ENCODE peak calls at places on chromosomes 11 and 22, in seven cellular contexts. One of them, this sample, is unnamed.

GRCh38 chr11:86592047-86592564 is 80.3 kb downstream of the ME3 start:
- DNase-seq in colonic mucosa: no peak
- DNase-seq in kidney: no peak
- DNase-seq in fibroblast of lung: peak
- DNase-seq in Peyer's patch: no peak
- DNase-seq in foreskin fibroblast: peak
- DNase-seq in endodermal cell: no peak
- DNase-seq in this sample: no peak

GRCh38 chr11:62555464-62556092 is 9.0 kb upstream of the AHNAK start:
- DNase-seq in endodermal cell: no peak
- DNase-seq in colonic mucosa: no peak
- DNase-seq in kidney: peak
- DNase-seq in fibroblast of lung: peak
- DNase-seq in foreskin fibroblast: peak
- DNase-seq in Peyer's patch: peak
- DNase-seq in this sample: no peak

GRCh38 chr11:78929906-78930220 is 355.2 kb upstream of the NARS2 start:
- DNase-seq in fibroblast of lung: no peak
- DNase-seq in kidney: no peak
- DNase-seq in foreskin fibroblast: no peak
- DNase-seq in endodermal cell: no peak
- DNase-seq in colonic mucosa: no peak
- DNase-seq in Peyer's patch: no peak
- DNase-seq in this sample: no peak

GRCh38 chr11:58927393-58928081 is 11.8 kb upstream of the GLYATL1 start:
- DNase-seq in colonic mucosa: peak
- DNase-seq in endodermal cell: peak
- DNase-seq in Peyer's patch: no peak
- DNase-seq in foreskin fibroblast: peak
- DNase-seq in kidney: no peak
- DNase-seq in fibroblast of lung: peak
- DNase-seq in this sample: peak

GRCh38 chr11:95156916-95157568 is 67.4 kb downstream of the ENDOD1 start:
- DNase-seq in colonic mucosa: no peak
- DNase-seq in kidney: no peak
- DNase-seq in Peyer's patch: no peak
- DNase-seq in fibroblast of lung: no peak
- DNase-seq in endodermal cell: no peak
- DNase-seq in foreskin fibroblast: peak
- DNase-seq in this sample: no peak

GRCh38 chr22:21623402-21623970 is 6.3 kb downstream of the YDJC start:
- DNase-seq in foreskin fibroblast: no peak
- DNase-seq in kidney: no peak
- DNase-seq in endodermal cell: no peak
- DNase-seq in colonic mucosa: no peak
- DNase-seq in Peyer's patch: no peak
- DNase-seq in fibroblast of lung: no peak
- DNase-seq in this sample: peak

GRCh38 chr11:47992959-47993820 is 12.8 kb downstream of the PTPRJ start:
- DNase-seq in endodermal cell: no peak
- DNase-seq in foreskin fibroblast: peak
- DNase-seq in fibroblast of lung: peak
- DNase-seq in Peyer's patch: no peak
- DNase-seq in kidney: peak
- DNase-seq in colonic mucosa: no peak
- DNase-seq in this sample: no peak

GRCh38 chr11:6606471-6607189 is 3.1 kb downstream of the ILK start:
- DNase-seq in foreskin fibroblast: peak
- DNase-seq in endodermal cell: peak
- DNase-seq in Peyer's patch: peak
- DNase-seq in kidney: peak
- DNase-seq in fibroblast of lung: peak
- DNase-seq in colonic mucosa: peak
- DNase-seq in this sample: peak

GRCh38 chr22:45934659-45935341 is 42.2 kb downstream of the WNT7B start:
- DNase-seq in Peyer's patch: no peak
- DNase-seq in kidney: peak
- DNase-seq in colonic mucosa: no peak
- DNase-seq in fibroblast of lung: peak
- DNase-seq in foreskin fibroblast: peak
- DNase-seq in endodermal cell: no peak
- DNase-seq in this sample: no peak

GRCh38 chr11:15073361-15074205 is at the start of gene CALCB:
- DNase-seq in Peyer's patch: no peak
- DNase-seq in kidney: peak
- DNase-seq in fibroblast of lung: peak
- DNase-seq in endodermal cell: peak
- DNase-seq in colonic mucosa: no peak
- DNase-seq in foreskin fibroblast: peak
- DNase-seq in this sample: peak

GRCh38 chr22:17103351-17103750 is 17.8 kb downstream of the TMEM121B start:
- DNase-seq in colonic mucosa: no peak
- DNase-seq in foreskin fibroblast: no peak
- DNase-seq in Peyer's patch: no peak
- DNase-seq in kidney: no peak
- DNase-seq in fibroblast of lung: no peak
- DNase-seq in endodermal cell: no peak
- DNase-seq in this sample: no peak

GRCh38 chr22:17100621-17101020 is 15.8 kb downstream of the IL17RA start:
- DNase-seq in foreskin fibroblast: no peak
- DNase-seq in kidney: no peak
- DNase-seq in colonic mucosa: no peak
- DNase-seq in Peyer's patch: no peak
- DNase-seq in fibroblast of lung: no peak
- DNase-seq in endodermal cell: no peak
- DNase-seq in this sample: no peak

GRCh38 chr22:17104336-17104935 is 16.7 kb downstream of the TMEM121B start:
- DNase-seq in colonic mucosa: no peak
- DNase-seq in foreskin fibroblast: no peak
- DNase-seq in endodermal cell: no peak
- DNase-seq in kidney: no peak
- DNase-seq in fibroblast of lung: no peak
- DNase-seq in Peyer's patch: no peak
- DNase-seq in this sample: no peak

GRCh38 chr22:17101475-17102296 is 16.9 kb downstream of the IL17RA start:
- DNase-seq in fibroblast of lung: no peak
- DNase-seq in colonic mucosa: no peak
- DNase-seq in foreskin fibroblast: no peak
- DNase-seq in kidney: no peak
- DNase-seq in Peyer's patch: no peak
- DNase-seq in endodermal cell: no peak
- DNase-seq in this sample: no peak

GRCh38 chr22:17102297-17102667 is 17.5 kb downstream of the IL17RA start:
- DNase-seq in fibroblast of lung: no peak
- DNase-seq in colonic mucosa: no peak
- DNase-seq in Peyer's patch: no peak
- DNase-seq in endodermal cell: no peak
- DNase-seq in foreskin fibroblast: peak
- DNase-seq in kidney: no peak
- DNase-seq in this sample: no peak
- H3K4me3 ChIP-seq in fibroblast of lung: no peak
- H3K4me3 ChIP-seq in colonic mucosa: no peak
- H3K4me3 ChIP-seq in Peyer's patch: no peak
- H3K4me3 ChIP-seq in endodermal cell: no peak
- H3K4me3 ChIP-seq in foreskin fibroblast: no peak
- H3K4me3 ChIP-seq in kidney: no peak
- H3K4me3 ChIP-seq in this sample: no peak

GRCh38 chr11:124483422-124483821 is 37.9 kb upstream of the OR8B8 start:
- DNase-seq in Peyer's patch: no peak
- DNase-seq in foreskin fibroblast: no peak
- DNase-seq in kidney: no peak
- DNase-seq in fibroblast of lung: no peak
- DNase-seq in endodermal cell: no peak
- DNase-seq in colonic mucosa: no peak
- DNase-seq in this sample: no peak

GRCh38 chr11:124481365-124482323 is 36.1 kb upstream of the OR8B8 start:
- DNase-seq in colonic mucosa: no peak
- DNase-seq in kidney: no peak
- DNase-seq in fibroblast of lung: peak
- DNase-seq in Peyer's patch: no peak
- DNase-seq in endodermal cell: peak
- DNase-seq in foreskin fibroblast: peak
- DNase-seq in this sample: no peak

DNA sequence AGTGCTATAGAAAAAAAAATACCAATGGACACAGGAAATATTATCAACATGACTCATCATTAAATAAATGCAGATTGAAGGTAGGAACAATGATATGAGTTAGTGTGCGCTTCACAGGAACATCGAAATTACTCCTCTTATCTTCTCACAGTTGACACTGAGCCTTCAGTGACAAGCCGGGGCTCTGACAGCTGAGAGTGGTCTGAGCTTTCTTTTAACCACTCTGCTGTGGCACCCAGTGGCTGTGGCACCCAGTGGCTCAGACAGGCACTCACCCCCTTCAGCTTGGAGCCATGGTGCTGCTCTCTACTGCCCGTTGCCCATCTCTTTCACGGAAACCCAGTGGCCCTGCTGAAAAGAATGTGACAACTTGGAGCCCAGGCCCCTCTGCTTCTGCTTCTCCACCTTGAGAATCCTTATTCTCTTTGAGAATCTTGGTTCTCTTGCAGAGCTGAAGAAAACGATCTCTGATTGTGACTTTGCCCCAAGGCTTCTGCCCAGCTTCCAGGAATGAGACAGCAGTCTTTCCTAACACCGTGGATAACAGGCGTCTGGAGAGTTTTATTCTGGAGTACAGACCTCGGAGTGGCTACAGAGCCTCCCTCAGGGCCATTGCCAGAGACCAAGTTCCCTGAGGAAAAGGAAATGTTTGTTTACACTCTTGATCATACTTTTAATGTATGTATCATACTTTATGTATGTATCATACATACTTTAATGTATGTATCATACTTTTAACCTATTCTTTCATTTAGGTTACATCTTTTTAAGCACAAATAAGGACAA is 37.1 kb upstream of the OR8B8 start:
- DNase-seq in Peyer's patch: no peak
- DNase-seq in kidney: no peak
- DNase-seq in colonic mucosa: no peak
- DNase-seq in endodermal cell: peak
- DNase-seq in foreskin fibroblast: peak
- DNase-seq in fibroblast of lung: peak
- DNase-seq in this sample: no peak
- TF ChIP-seq CTCF in Peyer's patch: no peak
- TF ChIP-seq CTCF in kidney: no peak
- TF ChIP-seq CTCF in colonic mucosa: no peak
- TF ChIP-seq CTCF in endodermal cell: no peak
- TF ChIP-seq CTCF in foreskin fibroblast: no peak
- TF ChIP-seq CTCF in fibroblast of lung: no peak
- TF ChIP-seq CTCF in this sample: no peak

GRCh38 chr11:3856856-3857553 is 1.5 kb downstream of the STIM1 start:
- DNase-seq in endodermal cell: no peak
- DNase-seq in colonic mucosa: no peak
- DNase-seq in fibroblast of lung: no peak
- DNase-seq in foreskin fibroblast: no peak
- DNase-seq in Peyer's patch: no peak
- DNase-seq in kidney: no peak
- DNase-seq in this sample: no peak
- H3K4me3 ChIP-seq in endodermal cell: peak
- H3K4me3 ChIP-seq in colonic mucosa: peak
- H3K4me3 ChIP-seq in fibroblast of lung: no peak
- H3K4me3 ChIP-seq in foreskin fibroblast: peak
- H3K4me3 ChIP-seq in Peyer's patch: peak
- H3K4me3 ChIP-seq in kidney: peak
- H3K4me3 ChIP-seq in this sample: peak

GRCh38 chr22:47835726-47836125 is 1073.3 kb downstream of the TBC1D22A start:
- DNase-seq in colonic mucosa: no peak
- DNase-seq in Peyer's patch: no peak
- DNase-seq in fibroblast of lung: peak
- DNase-seq in kidney: no peak
- DNase-seq in endodermal cell: no peak
- DNase-seq in foreskin fibroblast: peak
- DNase-seq in this sample: no peak

GRCh38 chr22:47836957-47837356 is 1074.5 kb downstream of the TBC1D22A start:
- DNase-seq in kidney: no peak
- DNase-seq in endodermal cell: no peak
- DNase-seq in Peyer's patch: no peak
- DNase-seq in colonic mucosa: no peak
- DNase-seq in foreskin fibroblast: peak
- DNase-seq in fibroblast of lung: peak
- DNase-seq in this sample: peak

GRCh38 chr22:47841166-47841565 is 1078.7 kb downstream of the TBC1D22A start:
- DNase-seq in Peyer's patch: no peak
- DNase-seq in kidney: no peak
- DNase-seq in colonic mucosa: no peak
- DNase-seq in fibroblast of lung: no peak
- DNase-seq in endodermal cell: no peak
- DNase-seq in foreskin fibroblast: no peak
- DNase-seq in this sample: no peak

GRCh38 chr22:47839586-47840245 is 1077.3 kb downstream of the TBC1D22A start:
- DNase-seq in kidney: no peak
- DNase-seq in colonic mucosa: no peak
- DNase-seq in fibroblast of lung: no peak
- DNase-seq in endodermal cell: no peak
- DNase-seq in Peyer's patch: no peak
- DNase-seq in foreskin fibroblast: no peak
- DNase-seq in this sample: no peak

DNA sequence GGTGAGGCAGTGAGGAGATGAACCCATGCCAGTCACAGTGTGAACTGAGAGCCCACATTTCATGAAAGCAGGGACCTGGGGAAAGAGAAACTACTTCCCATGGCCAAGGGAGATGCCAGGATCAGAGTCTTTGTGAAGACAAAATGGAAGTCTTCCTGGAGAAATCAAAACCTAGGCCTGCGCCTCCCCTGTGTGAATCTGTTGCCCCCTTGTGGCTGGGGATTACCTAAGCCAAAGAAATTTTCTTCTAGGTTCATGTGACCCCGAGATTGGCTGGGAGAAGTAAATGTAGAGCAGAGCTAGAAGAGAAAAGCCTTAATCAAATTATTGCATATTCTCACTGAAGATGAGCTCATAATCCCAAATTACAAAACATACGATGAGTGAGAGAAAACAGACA is 1075.3 kb downstream of the TBC1D22A start:
- DNase-seq in kidney: no peak
- DNase-seq in foreskin fibroblast: peak
- DNase-seq in colonic mucosa: no peak
- DNase-seq in Peyer's patch: no peak
- DNase-seq in endodermal cell: peak
- DNase-seq in fibroblast of lung: peak
- DNase-seq in this sample: peak
- TF ChIP-seq CTCF in kidney: no peak
- TF ChIP-seq CTCF in foreskin fibroblast: peak
- TF ChIP-seq CTCF in colonic mucosa: peak
- TF ChIP-seq CTCF in Peyer's patch: no peak
- TF ChIP-seq CTCF in endodermal cell: peak
- TF ChIP-seq CTCF in fibroblast of lung: peak
- TF ChIP-seq CTCF in this sample: peak

GRCh38 chr11:1855886-1856265 is 3.0 kb downstream of the LSP1 start:
- DNase-seq in foreskin fibroblast: no peak
- DNase-seq in endodermal cell: no peak
- DNase-seq in Peyer's patch: no peak
- DNase-seq in fibroblast of lung: no peak
- DNase-seq in colonic mucosa: no peak
- DNase-seq in kidney: peak
- DNase-seq in this sample: no peak
- H3K4me3 ChIP-seq in foreskin fibroblast: no peak
- H3K4me3 ChIP-seq in endodermal cell: no peak
- H3K4me3 ChIP-seq in Peyer's patch: no peak
- H3K4me3 ChIP-seq in fibroblast of lung: no peak
- H3K4me3 ChIP-seq in colonic mucosa: no peak
- H3K4me3 ChIP-seq in kidney: no peak
- H3K4me3 ChIP-seq in this sample: no peak

This sample was measured in LNCaP clone FGC.